ENCODE peak calls at places on chromosome 21, in ten cellular contexts. T is tibial artery; Y is left ventricle myocardium inferior; N is Calu3; V is NCI-H1417; D is HTR-8/SVneo; P is LoVo; E is activated CD4-positive, CD25-positive, alpha-beta regulatory T cell; O is COR-L47; I is RWPE2. M is an unnamed sample.

GRCh38 chr21:31420988-31421387 is 76.9 kb upstream of the TIAM1 start:
- DNase-seq in E (no peak), T (no peak), V (no peak), D (no peak), N (no peak), Y (no peak), I (no peak), O (no peak), P (no peak), M (no peak)

GRCh38 chr21:37478821-37479220 is 112.2 kb downstream of the DYRK1A start:
- DNase-seq in T (no peak), O (no peak), P (peak), E (no peak), N (no peak), V (no peak), Y (no peak), I (no peak), D (no peak), M (peak)

GRCh38 chr21:38258803-38259485 is 2.2 kb downstream of the KCNJ15 start:
- DNase-seq in T (no peak), D (no peak), I (no peak), O (no peak), V (no peak), P (no peak), E (no peak), Y (no peak), N (no peak), M (no peak)

GRCh38 chr21:30831194-30831765 is 1.7 kb upstream of the KRTAP7-1 start:
- DNase-seq in O (no peak), T (no peak), Y (no peak), N (no peak), V (peak), E (no peak), D (no peak), I (no peak), P (no peak), M (no peak)

GRCh38 chr21:45482899-45483821 is 59.1 kb downstream of the SLC19A1 start:
- DNase-seq in Y (no peak), D (no peak), N (no peak), V (no peak), P (no peak), T (no peak), E (no peak), I (no peak), O (no peak), M (no peak)

GRCh38 chr21:41029573-41029972 is 138.4 kb upstream of the BACE2 start:
- DNase-seq in O (no peak), T (no peak), E (no peak), V (no peak), I (no peak), Y (no peak), N (no peak), D (no peak), P (no peak), M (no peak)

GRCh38 chr21:36661511-36662309 is 37.2 kb upstream of the SIM2 start:
- DNase-seq in P (no peak), I (no peak), Y (no peak), V (no peak), E (no peak), D (peak), N (peak), T (no peak), O (peak), M (peak)

GRCh38 chr21:46114963-46115362 is 17.1 kb downstream of the COL6A2 start:
- DNase-seq in E (no peak), V (no peak), D (no peak), T (peak), Y (peak), P (no peak), I (no peak), N (no peak), O (no peak), M (no peak)

GRCh38 chr21:33047231-33047630 is 21.5 kb downstream of the OLIG2 start:
- DNase-seq in O (no peak), N (no peak), T (no peak), Y (no peak), P (no peak), D (no peak), V (no peak), E (no peak), I (no peak), M (no peak)